ENCODE peak calls at places on chromosome 14, in nine cellular contexts. W is lung; A is AG10803; N is GM23338; C is sciatic nerve; G is mesothelial cell of epicardium; F is BJ; R is KBM-7; Y is stimulated activated CD8-positive, alpha-beta memory T cell treated with anti-CD3 and anti-CD28 coated beads, Interleukin-15, amount 100 ng/mL, for 24 hours. O is an unnamed sample.

GRCh38 chr14:65941091-65941490 is 528.6 kb downstream of the FUT8 start:
- DNase-seq in W (no peak), A (no peak), N (no peak), C (no peak), G (no peak), F (no peak), R (no peak), Y (no peak), O (no peak)

GRCh38 chr14:49303952-49304516 is 282.1 kb downstream of the RPS29 start:
- DNase-seq in W (no peak), A (peak), N (peak), C (no peak), G (peak), F (no peak), R (peak), Y (no peak), O (peak)

GRCh38 chr14:36442824-36443241 is 77.2 kb downstream of the NKX2-1 start:
- DNase-seq in W (no peak), A (no peak), N (peak), C (no peak), G (no peak), F (no peak), R (no peak), Y (no peak), O (no peak)

GRCh38 chr14:104600141-104600643 is 4.4 kb downstream of the TMEM179 start:
- DNase-seq in W (no peak), A (peak), N (no peak), C (no peak), G (no peak), F (no peak), R (no peak), Y (no peak), O (peak)

GRCh38 chr14:64400829-64401459 is 12.8 kb downstream of the MTHFD1 start:
- DNase-seq in W (no peak), A (peak), N (no peak), C (no peak), G (no peak), F (no peak), R (no peak), Y (no peak), O (no peak)

GRCh38 chr14:53331247-53331646 is 178.1 kb upstream of the DDHD1 start:
- DNase-seq in W (no peak), A (peak), N (no peak), C (no peak), G (no peak), F (peak), R (no peak), Y (no peak), O (no peak)

GRCh38 chr14:100525615-100526014 is 61.6 kb downstream of the BEGAIN start:
- DNase-seq in W (no peak), A (no peak), N (no peak), C (no peak), G (no peak), F (no peak), R (no peak), Y (no peak), O (no peak)

GRCh38 chr14:91063119-91063518 is 2.7 kb upstream of the RPS6KA5 start:
- DNase-seq in W (no peak), A (no peak), N (no peak), C (no peak), G (no peak), F (no peak), R (peak), Y (no peak), O (peak)

GRCh38 chr14:95551435-95551834 is 16.6 kb downstream of the GLRX5 start:
- DNase-seq in W (no peak), A (no peak), N (no peak), C (no peak), G (no peak), F (no peak), R (no peak), Y (no peak), O (no peak)

GRCh38 chr14:75513911-75514672 is 8.2 kb upstream of the BATF start:
- DNase-seq in W (no peak), A (no peak), N (peak), C (no peak), G (no peak), F (no peak), R (no peak), Y (no peak), O (no peak)

GRCh38 chr14:59215353-59215752 is 26.9 kb downstream of the DAAM1 start:
- DNase-seq in W (peak), A (peak), N (no peak), C (peak), G (no peak), F (peak), R (no peak), Y (no peak), O (no peak)

GRCh38 chr14:89757313-89757939 is 197.1 kb downstream of the EFCAB11 start:
- DNase-seq in W (no peak), A (no peak), N (no peak), C (no peak), G (no peak), F (no peak), R (no peak), Y (no peak), O (no peak)

GRCh38 chr14:62670526-62670925 is 374.7 kb downstream of the KCNH5 start:
- DNase-seq in W (no peak), A (no peak), N (no peak), C (no peak), G (no peak), F (no peak), R (no peak), Y (no peak), O (no peak)